ENCODE peak calls at places on chromosomes 1 and 21, in nine cellular contexts. F, K, L, J, I, G, U, S and Z are unnamed samples.
A peak's percentile ranks its signal among the peaks of the same experiment; 100 is the strongest.

GRCh38 chr1:227774721-227775665 is 39.8 kb downstream of the SNAP47 start:
- DNase-seq in F (no peak), K (no peak), L (no peak), J (no peak), I (no peak), G (no peak), U (no peak), S (no peak), Z (no peak)

GRCh38 chr1:153355445-153356071 is 2.1 kb upstream of the S100A9 start:
- DNase-seq in F (peak; percentile 61), K (no peak), L (no peak), J (peak; percentile 67), I (peak; percentile 13), G (no peak), U (peak; percentile 52), S (peak; percentile 55), Z (peak; percentile 70)

GRCh38 chr1:203179328-203180009 is 3.8 kb upstream of the MYBPH start:
- DNase-seq in F (no peak), K (no peak), L (no peak), J (no peak), I (no peak), G (no peak), U (no peak), S (no peak), Z (no peak)

GRCh38 chr1:213326666-213327317 is 275.8 kb downstream of the RPS6KC1 start:
- DNase-seq in F (no peak), K (no peak), L (no peak), J (no peak), I (no peak), G (no peak), U (no peak), S (no peak), Z (no peak)

GRCh38 chr1:198937231-198938031 is 298.6 kb downstream of the PTPRC start:
- DNase-seq in F (peak; percentile 47), K (peak; percentile 1), L (peak; percentile 9), J (no peak), I (peak; percentile 22), G (no peak), U (peak; percentile 94), S (peak; percentile 68), Z (peak; percentile 66)

GRCh38 chr1:200336111-200336845 is 73.6 kb downstream of the ZNF281 start:
- DNase-seq in F (no peak), K (no peak), L (no peak), J (no peak), I (no peak), G (no peak), U (no peak), S (peak; percentile 51), Z (no peak)

GRCh38 chr1:225482489-225482950 is 54.7 kb upstream of the LBR start:
- DNase-seq in F (no peak), K (no peak), L (no peak), J (peak; percentile 31), I (no peak), G (no peak), U (no peak), S (no peak), Z (no peak)

GRCh38 chr1:4787551-4787950 is 133.1 kb downstream of the AJAP1 start:
- DNase-seq in F (no peak), K (no peak), L (no peak), J (no peak), I (no peak), G (no peak), U (no peak), S (no peak), Z (no peak)

GRCh38 chr1:117069220-117069844 is 9.2 kb downstream of the TTF2 start:
- DNase-seq in F (no peak), K (no peak), L (no peak), J (no peak), I (no peak), G (no peak), U (no peak), S (no peak), Z (no peak)

GRCh38 chr21:41419921-41420862 is 5.8 kb upstream of the MX1 start:
- DNase-seq in F (peak; percentile 92), K (peak; percentile 15), L (peak; percentile 23), J (peak; percentile 72), I (peak; percentile 83), G (no peak), U (peak; percentile 79), S (peak; percentile 31), Z (peak; percentile 86)

DNA sequence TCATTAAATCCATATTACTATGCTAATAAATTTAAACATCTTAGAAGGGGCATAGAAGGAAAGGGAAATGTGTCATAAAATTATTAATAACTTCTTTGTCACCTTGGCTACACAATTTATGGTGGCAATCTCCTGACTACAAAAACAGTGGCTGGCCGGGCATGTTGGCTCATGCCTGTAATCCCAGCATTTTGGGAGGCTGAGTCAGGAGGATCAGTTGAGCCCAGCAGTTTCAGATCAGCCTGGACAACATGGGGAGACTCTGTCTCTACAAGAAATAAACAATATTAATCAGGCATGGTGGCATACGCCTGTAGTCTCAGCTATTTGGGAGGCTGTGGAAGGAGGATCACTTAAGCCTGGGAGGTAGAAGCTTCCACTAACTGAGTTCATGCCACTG is 94.5 kb downstream of the KCNK1 start:
- DNase-seq in F (no peak), K (no peak), L (no peak), J (no peak), I (no peak), G (no peak), U (no peak), S (no peak), Z (no peak)
- H3K27ac ChIP-seq in F (no peak overlapping the region), K (no peak overlapping the region), L (no peak overlapping the region), J (no peak overlapping the region), I (no peak overlapping the region), G (peak overlapping the region; percentile 81), U (no peak overlapping the region), S (peak overlapping the region; percentile 77), Z (no peak overlapping the region)

DNA sequence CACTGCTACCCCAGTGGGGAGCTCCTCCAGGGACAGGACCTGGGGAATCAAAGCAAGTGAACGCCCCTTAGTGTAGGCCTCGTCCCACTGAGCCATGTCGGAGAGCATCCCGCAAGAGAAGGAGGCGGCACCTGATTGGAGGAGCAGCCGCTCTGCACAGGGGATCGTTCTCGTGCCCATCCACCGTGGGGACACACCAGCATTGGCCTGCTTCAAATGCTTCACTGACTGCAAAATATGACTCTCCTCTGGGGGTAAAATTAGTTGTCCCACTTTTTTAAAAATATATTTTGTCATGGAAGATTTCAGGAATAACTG is 111.0 kb downstream of the PDE9A start:
- DNase-seq in F (no peak), K (no peak), L (no peak), J (no peak), I (no peak), G (no peak), U (no peak), S (no peak), Z (no peak)
- H3K27ac ChIP-seq in F (no peak overlapping the region), K (no peak overlapping the region), L (no peak overlapping the region), J (no peak overlapping the region), I (no peak overlapping the region), G (no peak overlapping the region), U (no peak overlapping the region), S (no peak overlapping the region), Z (no peak overlapping the region)

DNA sequence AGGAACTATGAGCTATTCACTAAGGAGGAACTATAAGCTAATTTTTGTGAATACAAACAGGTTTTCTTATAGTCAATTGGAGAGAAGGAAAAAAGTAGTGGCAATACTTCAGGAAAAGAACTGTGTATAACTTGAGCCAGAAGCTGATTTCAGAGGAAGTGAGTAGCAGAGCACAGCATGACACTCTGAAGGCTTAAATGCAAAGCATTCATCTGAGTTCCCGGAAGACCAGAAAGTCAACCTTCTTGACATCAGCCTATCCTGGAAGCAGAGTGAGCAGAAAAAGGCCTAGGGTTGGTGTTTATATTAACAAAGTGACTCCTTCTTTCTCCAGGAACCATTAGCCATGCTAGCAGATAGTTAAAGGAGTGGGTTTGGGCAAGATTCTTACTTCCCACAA is 545.2 kb downstream of the MRPL39 start:
- DNase-seq in F (no peak), K (no peak), L (no peak), J (no peak), I (no peak), G (no peak), U (no peak), S (no peak), Z (no peak)
- H3K27ac ChIP-seq in F (no peak overlapping the region), K (no peak overlapping the region), L (no peak overlapping the region), J (no peak overlapping the region), I (no peak overlapping the region), G (no peak overlapping the region), U (no peak overlapping the region), S (no peak overlapping the region), Z (no peak overlapping the region)

GRCh38 chr1:30083800-30084464 is 639.5 kb downstream of the MATN1 start:
- DNase-seq in F (no peak), K (no peak), L (no peak), J (no peak), I (no peak), G (no peak), U (no peak), S (peak; percentile 38), Z (no peak)
- H3K27ac ChIP-seq in F (peak overlapping the region; percentile 35), K (no peak overlapping the region), L (no peak overlapping the region), J (no peak overlapping the region), I (peak overlapping the region; percentile 38), G (peak overlapping the region; percentile 66), U (no peak overlapping the region), S (peak overlapping the region; percentile 87), Z (no peak overlapping the region)

DNA sequence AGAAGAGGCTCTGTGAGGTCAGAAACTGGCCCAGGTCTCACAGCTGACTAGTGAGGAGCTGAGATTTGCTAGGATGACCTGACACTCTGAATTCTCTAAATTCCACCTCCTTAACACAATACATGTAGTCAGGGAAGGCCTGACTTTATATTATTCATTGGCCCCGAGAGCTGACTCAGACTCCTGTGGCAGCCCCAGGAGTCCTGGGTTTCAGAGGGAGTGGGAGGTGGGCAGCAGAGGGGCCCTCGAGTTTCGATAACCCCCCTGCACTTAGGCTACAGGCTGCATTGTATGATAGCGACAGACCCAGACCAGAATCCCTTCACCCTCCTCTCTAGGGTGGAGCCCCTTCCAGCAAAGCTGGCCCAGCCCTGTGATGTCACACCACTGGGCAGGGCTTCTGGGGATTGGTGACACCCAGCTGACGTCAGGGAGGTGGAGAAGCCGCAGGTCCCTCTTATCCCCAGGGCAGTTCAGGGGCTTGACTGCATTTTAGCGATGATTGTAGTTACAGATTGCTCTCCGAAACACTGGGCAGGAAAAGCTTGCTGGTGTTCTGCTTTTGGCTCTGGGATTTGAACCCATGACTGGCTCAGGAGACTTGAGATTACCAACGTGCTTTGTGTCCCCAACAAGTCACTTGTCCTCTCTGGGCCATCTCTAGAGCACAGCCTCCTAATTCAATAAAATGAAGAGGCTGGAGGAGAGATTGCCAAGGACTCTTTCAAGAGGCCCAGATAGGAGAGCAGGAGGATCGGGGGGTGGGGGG is 17.0 kb upstream of the GPR37L1 start:
- DNase-seq in F (peak; percentile 95), K (no peak), L (no peak), J (peak; percentile 90), I (peak; percentile 61), G (no peak), U (no peak), S (peak; percentile 91), Z (peak; percentile 47)
- H3K27ac ChIP-seq in F (peak overlapping the region; percentile 97), K (no peak overlapping the region), L (no peak overlapping the region), J (peak overlapping the region; percentile 70), I (peak overlapping the region; percentile 95), G (peak overlapping the region; percentile 80), U (no peak overlapping the region), S (peak overlapping the region; percentile 94), Z (peak overlapping the region; percentile 28)